ENCODE peak calls at places on chromosomes 6 and 20, in ten cellular contexts. M, O, U, F, S, T, I, H, K and A are unnamed samples.

GRCh38 chr6:13762648-13763441 is 51.2 kb upstream of the RANBP9 start:
- DNase-seq in M (no peak), O (no peak), U (no peak), F (peak; percentile 79), S (peak; percentile 90), T (no peak), I (no peak), H (peak; percentile 14), K (no peak), A (no peak)

GRCh38 chr6:106820412-106820852 is 154.1 kb downstream of the CD24 start:
- DNase-seq in M (peak; percentile 5), O (peak; percentile 83), U (no peak), F (no peak), S (peak; percentile 0), T (no peak), I (peak; percentile 73), H (no peak), K (no peak), A (no peak)

GRCh38 chr20:51138576-51138975 is 115.7 kb upstream of the KCNG1 start:
- DNase-seq in M (no peak), O (no peak), U (no peak), F (no peak), S (no peak), T (no peak), I (no peak), H (no peak), K (no peak), A (no peak)

GRCh38 chr6:3228046-3228671 is 706 bp upstream of the TUBB2B start:
- DNase-seq in M (no peak), O (peak; percentile 89), U (no peak), F (no peak), S (no peak), T (no peak), I (no peak), H (peak; percentile 22), K (peak; percentile 19), A (peak; percentile 81)

GRCh38 chr20:45781391-45781931 is 10.2 kb downstream of the WFDC3 start:
- DNase-seq in M (peak; percentile 96), O (no peak), U (no peak), F (peak; percentile 57), S (peak; percentile 95), T (no peak), I (peak; percentile 47), H (no peak), K (no peak), A (no peak)

GRCh38 chr20:43583133-43583864 is 7.4 kb upstream of the IFT52 start:
- DNase-seq in M (no peak), O (no peak), U (no peak), F (no peak), S (no peak), T (no peak), I (no peak), H (no peak), K (no peak), A (no peak)

GRCh38 chr6:33384581-33385020 is 7.0 kb upstream of the KIFC1 start:
- DNase-seq in M (peak; percentile 67), O (peak; percentile 67), U (no peak), F (no peak), S (peak; percentile 80), T (no peak), I (peak; percentile 69), H (no peak), K (no peak), A (no peak)

GRCh38 chr6:109393882-109394281 is 11.6 kb upstream of the CD164 start:
- DNase-seq in M (peak; percentile 56), O (no peak), U (no peak), F (no peak), S (peak; percentile 22), T (no peak), I (no peak), H (no peak), K (no peak), A (no peak)

GRCh38 chr6:110542311-110543024 is 66.1 kb upstream of the SLC22A16 start:
- DNase-seq in M (no peak), O (peak; percentile 32), U (no peak), F (no peak), S (no peak), T (no peak), I (no peak), H (no peak), K (no peak), A (no peak)

GRCh38 chr6:105786890-105787655 is 299.1 kb upstream of the PRDM1 start:
- DNase-seq in M (no peak), O (no peak), U (no peak), F (no peak), S (no peak), T (no peak), I (no peak), H (no peak), K (no peak), A (no peak)

GRCh38 chr6:29641430-29642213 is 8.6 kb upstream of the GABBR1 start:
- DNase-seq in M (no peak), O (no peak), U (no peak), F (no peak), S (no peak), T (no peak), I (no peak), H (peak; percentile 35), K (peak; percentile 38), A (no peak)

GRCh38 chr6:92577077-92577719 is 842.2 kb downstream of the EPHA7 start:
- DNase-seq in M (no peak), O (peak; percentile 93), U (peak; percentile 4), F (no peak), S (peak; percentile 50), T (no peak), I (no peak), H (no peak), K (no peak), A (peak; percentile 11)

GRCh38 chr6:117481278-117481925 is 1.1 kb upstream of the DCBLD1 start:
- DNase-seq in M (no peak), O (peak; percentile 39), U (no peak), F (no peak), S (no peak), T (no peak), I (no peak), H (peak; percentile 21), K (peak; percentile 35), A (no peak)

GRCh38 chr6:85473748-85474147 is 23.9 kb downstream of the NT5E start:
- DNase-seq in M (no peak), O (no peak), U (no peak), F (no peak), S (no peak), T (no peak), I (no peak), H (no peak), K (no peak), A (no peak)

GRCh38 chr6:135887069-135887468 is 35.6 kb downstream of the PDE7B start:
- DNase-seq in M (no peak), O (no peak), U (no peak), F (no peak), S (no peak), T (no peak), I (no peak), H (no peak), K (no peak), A (no peak)

GRCh38 chr6:41655706-41656668 is 17.7 kb downstream of the MDFI start:
- DNase-seq in M (no peak), O (peak; percentile 55), U (no peak), F (peak; percentile 34), S (peak; percentile 64), T (no peak), I (no peak), H (no peak), K (no peak), A (no peak)

GRCh38 chr20:63915471-63915870 is 20.5 kb downstream of the DNAJC5 start:
- DNase-seq in M (no peak), O (no peak), U (no peak), F (no peak), S (no peak), T (no peak), I (no peak), H (no peak), K (no peak), A (no peak)
- H3K27ac ChIP-seq in M (no peak overlapping the region), O (no peak overlapping the region), U (no peak overlapping the region), F (no peak overlapping the region), S (no peak overlapping the region), T (peak overlapping the region; percentile 2), I (no peak overlapping the region), H (no peak overlapping the region), K (no peak overlapping the region), A (no peak overlapping the region)

DNA sequence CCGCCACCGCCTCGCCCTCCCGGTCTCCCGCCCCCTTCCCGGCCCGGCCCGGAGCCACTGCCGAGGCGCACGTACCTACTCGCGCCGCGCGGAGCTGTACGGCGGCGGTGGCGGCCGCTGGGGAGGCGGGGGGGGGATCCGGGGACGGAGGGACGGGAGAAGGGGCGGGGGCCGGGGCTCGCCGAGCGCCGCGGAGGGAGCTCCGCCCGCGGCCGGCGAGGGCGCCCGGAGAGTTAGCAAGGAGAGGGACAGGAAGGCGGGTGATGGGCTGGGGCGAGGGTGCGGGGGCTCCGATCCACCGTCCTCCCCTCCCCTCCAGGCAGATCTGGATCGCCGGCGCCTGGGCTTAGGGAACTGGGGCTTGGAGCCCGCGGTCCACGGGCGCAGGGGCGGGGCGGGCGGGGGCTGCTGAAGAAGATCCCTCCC is 548 bp upstream of the TMEM74B start:
- DNase-seq in M (no peak), O (peak; percentile 47), U (no peak), F (no peak), S (no peak), T (no peak), I (no peak), H (no peak), K (no peak), A (peak; percentile 26)
- H3K27ac ChIP-seq in M (no peak overlapping the region), O (no peak overlapping the region), U (no peak overlapping the region), F (no peak overlapping the region), S (no peak overlapping the region), T (no peak overlapping the region), I (peak overlapping the region; percentile 90), H (no peak overlapping the region), K (no peak overlapping the region), A (no peak overlapping the region)

GRCh38 chr20:64098471-64099013 is 8.8 kb downstream of the NPBWR2 start:
- DNase-seq in M (no peak), O (no peak), U (no peak), F (no peak), S (no peak), T (no peak), I (no peak), H (no peak), K (no peak), A (no peak)
- H3K27ac ChIP-seq in M (no peak overlapping the region), O (no peak overlapping the region), U (no peak overlapping the region), F (no peak overlapping the region), S (no peak overlapping the region), T (no peak overlapping the region), I (no peak overlapping the region), H (no peak overlapping the region), K (no peak overlapping the region), A (no peak overlapping the region)

GRCh38 chr20:35849726-35850125 is 77.9 kb downstream of the PHF20 start:
- DNase-seq in M (no peak), O (no peak), U (no peak), F (peak; percentile 56), S (no peak), T (no peak), I (no peak), H (no peak), K (no peak), A (no peak)
- H3K27ac ChIP-seq in M (no peak overlapping the region), O (no peak overlapping the region), U (no peak overlapping the region), F (peak overlapping the region; percentile 69), S (no peak overlapping the region), T (no peak overlapping the region), I (peak overlapping the region; percentile 4), H (no peak overlapping the region), K (no peak overlapping the region), A (no peak overlapping the region)

GRCh38 chr6:122128445-122128844 is 271.0 kb upstream of the HSF2 start:
- DNase-seq in M (no peak), O (no peak), U (no peak), F (no peak), S (no peak), T (no peak), I (no peak), H (no peak), K (no peak), A (no peak)
- H3K27ac ChIP-seq in M (no peak overlapping the region), O (no peak overlapping the region), U (no peak overlapping the region), F (no peak overlapping the region), S (no peak overlapping the region), T (no peak overlapping the region), I (no peak overlapping the region), H (no peak overlapping the region), K (no peak overlapping the region), A (no peak overlapping the region)